ENCODE peak calls at places on chromosomes 3 and 15, in eight cellular contexts. Z, M, C, P, I, G, J and F are unnamed samples.

GRCh38 chr15:67161881-67162280 is 92.6 kb downstream of the AAGAB start:
- DNase-seq in Z (no peak), M (no peak), C (no peak), P (no peak), I (no peak), G (no peak), J (no peak), F (no peak)

GRCh38 chr3:185353823-185354614 is 8.9 kb upstream of the MAP3K13 start:
- DNase-seq in Z (peak; percentile 24), M (peak; percentile 89), C (peak; percentile 69), P (peak; percentile 46), I (peak; percentile 67), G (peak; percentile 11), J (peak; percentile 41), F (peak; percentile 87)

GRCh38 chr3:24401811-24402185 is 92.9 kb downstream of the THRB start:
- DNase-seq in Z (no peak), M (no peak), C (no peak), P (no peak), I (no peak), G (no peak), J (no peak), F (no peak)

GRCh38 chr15:96457852-96458251 is 127.4 kb downstream of the NR2F2 start:
- DNase-seq in Z (no peak), M (no peak), C (no peak), P (no peak), I (no peak), G (no peak), J (no peak), F (no peak)

GRCh38 chr3:190807719-190808375 is 54.6 kb downstream of the GMNC start:
- DNase-seq in Z (peak; percentile 77), M (no peak), C (no peak), P (peak; percentile 93), I (peak; percentile 20), G (no peak), J (no peak), F (peak; percentile 83)

GRCh38 chr3:137766069-137766960 is 2.2 kb downstream of the SOX14 start:
- DNase-seq in Z (no peak), M (no peak), C (no peak), P (no peak), I (no peak), G (no peak), J (no peak), F (no peak)

GRCh38 chr3:55453871-55454496 is 33.1 kb downstream of the WNT5A start:
- DNase-seq in Z (no peak), M (no peak), C (peak; percentile 38), P (no peak), I (peak; percentile 13), G (no peak), J (no peak), F (no peak)

GRCh38 chr3:149967067-149967685 is 3.5 kb downstream of the PFN2 start:
- DNase-seq in Z (no peak), M (no peak), C (peak; percentile 74), P (no peak), I (peak; percentile 75), G (peak; percentile 45), J (peak; percentile 25), F (peak; percentile 75)

GRCh38 chr3:131007782-131008181 is 18.8 kb downstream of the ASTE1 start:
- DNase-seq in Z (no peak), M (no peak), C (peak; percentile 17), P (no peak), I (peak; percentile 33), G (no peak), J (no peak), F (peak; percentile 10)

GRCh38 chr15:27077790-27078189 is 106.8 kb downstream of the GABRG3 start:
- DNase-seq in Z (no peak), M (no peak), C (no peak), P (no peak), I (no peak), G (no peak), J (no peak), F (no peak)

GRCh38 chr3:194828926-194829325 is 143.2 kb downstream of the FAM43A start:
- DNase-seq in Z (no peak), M (no peak), C (no peak), P (no peak), I (no peak), G (no peak), J (no peak), F (no peak)

GRCh38 chr15:70632981-70633380 is 130.4 kb downstream of the UACA start:
- DNase-seq in Z (no peak), M (no peak), C (no peak), P (no peak), I (no peak), G (peak; percentile 25), J (no peak), F (no peak)

GRCh38 chr15:70633394-70633793 is 130.0 kb downstream of the UACA start:
- DNase-seq in Z (peak; percentile 19), M (no peak), C (no peak), P (peak; percentile 27), I (peak; percentile 38), G (peak; percentile 31), J (no peak), F (no peak)

GRCh38 chr15:70632079-70632850 is 131.1 kb downstream of the UACA start:
- DNase-seq in Z (no peak), M (no peak), C (no peak), P (no peak), I (peak; percentile 26), G (peak; percentile 65), J (no peak), F (no peak)

GRCh38 chr15:70635895-70636294 is 127.5 kb downstream of the UACA start:
- DNase-seq in Z (no peak), M (no peak), C (no peak), P (no peak), I (no peak), G (no peak), J (no peak), F (no peak)

GRCh38 chr15:70636540-70637165 is 126.7 kb downstream of the UACA start:
- DNase-seq in Z (no peak), M (no peak), C (peak; percentile 34), P (no peak), I (peak; percentile 33), G (peak; percentile 28), J (no peak), F (peak; percentile 21)
- TF ChIP-seq CTCF in Z (peak; percentile 43), M (no peak), C (no peak), P (no peak), I (peak; percentile 43), G (peak; percentile 42), J (peak; percentile 50), F (no peak)

GRCh38 chr3:177622520-177622919 is 425.2 kb upstream of the TBL1XR1 start:
- DNase-seq in Z (no peak), M (no peak), C (no peak), P (no peak), I (no peak), G (no peak), J (no peak), F (no peak)
- TF ChIP-seq CTCF in Z (no peak), M (no peak), C (no peak), P (no peak), I (no peak), G (no peak), J (no peak), F (no peak)

GRCh38 chr15:92878593-92879053 is 21.5 kb upstream of the CHD2 start:
- DNase-seq in Z (no peak), M (no peak), C (no peak), P (no peak), I (no peak), G (no peak), J (no peak), F (no peak)

GRCh38 chr15:92881570-92881837 is 18.6 kb upstream of the CHD2 start:
- DNase-seq in Z (no peak), M (no peak), C (no peak), P (no peak), I (no peak), G (no peak), J (no peak), F (no peak)

GRCh38 chr15:92880796-92881569 is 19.1 kb upstream of the CHD2 start:
- DNase-seq in Z (no peak), M (no peak), C (no peak), P (no peak), I (no peak), G (no peak), J (no peak), F (no peak)

GRCh38 chr15:92879949-92880725 is 20.0 kb upstream of the CHD2 start:
- DNase-seq in Z (no peak), M (peak; percentile 57), C (no peak), P (no peak), I (no peak), G (no peak), J (no peak), F (no peak)

GRCh38 chr15:92877000-92877399 is 23.1 kb upstream of the CHD2 start:
- DNase-seq in Z (no peak), M (no peak), C (no peak), P (no peak), I (no peak), G (no peak), J (no peak), F (no peak)
- TF ChIP-seq CTCF in Z (no peak), M (no peak), C (no peak), P (no peak), I (no peak), G (no peak), J (no peak), F (no peak)

GRCh38 chr3:186824430-186825139 is 17.9 kb upstream of the ADIPOQ start:
- DNase-seq in Z (no peak), M (peak; percentile 15), C (no peak), P (no peak), I (no peak), G (no peak), J (no peak), F (no peak)

GRCh38 chr3:186825294-186825821 is 17.2 kb upstream of the ADIPOQ start:
- DNase-seq in Z (no peak), M (peak; percentile 73), C (peak; percentile 88), P (no peak), I (peak; percentile 55), G (peak; percentile 81), J (no peak), F (no peak)

GRCh38 chr3:186821429-186822367 is 15.4 kb upstream of the RFC4 start:
- DNase-seq in Z (no peak), M (no peak), C (peak; percentile 84), P (no peak), I (peak; percentile 81), G (peak; percentile 71), J (no peak), F (peak; percentile 78)

GRCh38 chr3:186826316-186826977 is 16.1 kb upstream of the ADIPOQ start:
- DNase-seq in Z (no peak), M (peak; percentile 51), C (peak; percentile 22), P (no peak), I (no peak), G (no peak), J (no peak), F (no peak)

DNA sequence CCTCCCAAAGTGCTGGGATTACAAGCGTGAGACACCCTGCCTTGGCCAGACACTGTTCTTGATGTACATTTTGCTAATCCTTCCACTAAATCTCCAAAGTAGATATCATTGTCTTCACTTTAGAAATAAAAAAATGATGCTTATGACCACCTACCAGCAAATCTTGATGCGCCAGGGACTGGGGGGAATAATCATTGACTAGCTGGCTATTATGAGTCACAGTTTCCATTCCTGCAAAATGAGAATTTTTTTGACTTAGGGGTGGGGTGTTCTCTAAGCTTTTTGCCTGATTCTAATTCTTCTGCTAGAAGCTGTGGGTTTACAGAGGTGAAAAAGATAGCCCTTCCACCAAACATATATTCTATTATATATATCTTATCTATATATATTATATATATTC is 17.1 kb upstream of the RFC4 start:
- DNase-seq in Z (no peak), M (peak; percentile 17), C (peak; percentile 43), P (no peak), I (peak; percentile 33), G (peak; percentile 56), J (no peak), F (no peak)
- TF ChIP-seq CTCF in Z (no peak), M (no peak), C (no peak), P (no peak), I (no peak), G (no peak), J (no peak), F (no peak)